ENCODE peak calls at places on chromosome 17, in nine cellular contexts. Y is H9, U is mammary epithelial cell, J is GM23338, S is endothelial cell of umbilical vein, L is cardiac muscle cell, M is mesenchymal stem cell, Q is stomach, X is fibroblast of lung. A is an unnamed sample. For H3K4me1, the result is how much of the 10 kb centered on the place peaks cover.

GRCh38 chr17:6435051-6435450 is at the start of gene AIPL1:
- DNase-seq in Y (peak), U (no peak), J (peak), S (no peak), L (no peak), M (no peak), Q (no peak), X (no peak), A (no peak)

GRCh38 chr17:81015135-81015534 is 19.8 kb upstream of the BAIAP2 start:
- DNase-seq in Y (no peak), U (no peak), J (no peak), S (no peak), L (no peak), M (no peak), Q (no peak), X (no peak), A (no peak)

GRCh38 chr17:29592850-29593545 is at the start of gene ANKRD13B:
- DNase-seq in Y (no peak), U (no peak), J (peak), S (no peak), L (peak), M (no peak), Q (no peak), X (no peak), A (no peak)

GRCh38 chr17:47176438-47176837 is 12.7 kb downstream of the CDC27 start:
- DNase-seq in Y (no peak), U (no peak), J (no peak), S (no peak), L (no peak), M (no peak), Q (no peak), X (no peak), A (no peak)

GRCh38 chr17:68176770-68177169 is 71.1 kb upstream of the AMZ2 start:
- DNase-seq in Y (no peak), U (no peak), J (no peak), S (no peak), L (no peak), M (no peak), Q (no peak), X (no peak), A (no peak)

GRCh38 chr17:61683466-61683865 is 92.4 kb upstream of the NACA2 start:
- DNase-seq in Y (no peak), U (no peak), J (no peak), S (no peak), L (no peak), M (no peak), Q (no peak), X (no peak), A (no peak)

GRCh38 chr17:83189673-83190385 is 110.4 kb downstream of the METRNL start:
- DNase-seq in Y (no peak), U (no peak), J (no peak), S (peak), L (no peak), M (peak), Q (peak), X (peak), A (peak)

GRCh38 chr17:72661093-72661944 is 431.2 kb downstream of the SLC39A11 start:
- DNase-seq in Y (no peak), U (peak), J (no peak), S (no peak), L (no peak), M (no peak), Q (no peak), X (peak), A (peak)

GRCh38 chr17:10605221-10605783 is 51.8 kb downstream of the MYH3 start:
- DNase-seq in Y (no peak), U (no peak), J (peak), S (no peak), L (no peak), M (no peak), Q (no peak), X (no peak), A (no peak)

GRCh38 chr17:80890551-80890930 is 101.1 kb upstream of the CHMP6 start:
- DNase-seq in Y (no peak), U (no peak), J (no peak), S (no peak), L (no peak), M (no peak), Q (no peak), X (no peak), A (peak)

GRCh38 chr17:36862116-36862920 is 75.0 kb upstream of the LHX1 start:
- DNase-seq in Y (no peak), U (no peak), J (no peak), S (no peak), L (no peak), M (no peak), Q (no peak), X (no peak), A (no peak)

GRCh38 chr17:72233981-72234380 is 113.2 kb downstream of the SOX9 start:
- DNase-seq in Y (no peak), U (no peak), J (no peak), S (no peak), L (no peak), M (no peak), Q (no peak), X (no peak), A (no peak)

GRCh38 chr17:83152745-83153611 is 73.6 kb downstream of the METRNL start:
- DNase-seq in Y (peak), U (no peak), J (no peak), S (no peak), L (no peak), M (no peak), Q (no peak), X (no peak), A (no peak)

GRCh38 chr17:69713815-69714214 is 299.3 kb downstream of the MAP2K6 start:
- DNase-seq in Y (no peak), U (no peak), J (no peak), S (no peak), L (no peak), M (no peak), Q (no peak), X (no peak), A (no peak)

GRCh38 chr17:50149425-50150353 is 788 bp downstream of the PPP1R9B start:
- DNase-seq in Y (peak), U (peak), J (peak), S (peak), L (peak), M (peak), Q (peak), X (peak), A (peak)

GRCh38 chr17:41585301-41585700 is 1.4 kb downstream of the KRT14 start:
- DNase-seq in Y (no peak), U (peak), J (no peak), S (no peak), L (peak), M (no peak), Q (no peak), X (no peak), A (no peak)

GRCh38 chr17:41592601-41593305 is 6.1 kb upstream of the KRT14 start:
- DNase-seq in Y (no peak), U (peak), J (peak), S (no peak), L (no peak), M (no peak), Q (no peak), X (no peak), A (no peak)

GRCh38 chr17:41588126-41588810 is 1.6 kb upstream of the KRT14 start:
- DNase-seq in Y (no peak), U (peak), J (no peak), S (no peak), L (no peak), M (no peak), Q (no peak), X (no peak), A (no peak)

GRCh38 chr17:41586863-41587495 is at the start of gene KRT14:
- DNase-seq in Y (no peak), U (peak), J (no peak), S (no peak), L (no peak), M (no peak), Q (no peak), X (peak), A (no peak)

DNA sequence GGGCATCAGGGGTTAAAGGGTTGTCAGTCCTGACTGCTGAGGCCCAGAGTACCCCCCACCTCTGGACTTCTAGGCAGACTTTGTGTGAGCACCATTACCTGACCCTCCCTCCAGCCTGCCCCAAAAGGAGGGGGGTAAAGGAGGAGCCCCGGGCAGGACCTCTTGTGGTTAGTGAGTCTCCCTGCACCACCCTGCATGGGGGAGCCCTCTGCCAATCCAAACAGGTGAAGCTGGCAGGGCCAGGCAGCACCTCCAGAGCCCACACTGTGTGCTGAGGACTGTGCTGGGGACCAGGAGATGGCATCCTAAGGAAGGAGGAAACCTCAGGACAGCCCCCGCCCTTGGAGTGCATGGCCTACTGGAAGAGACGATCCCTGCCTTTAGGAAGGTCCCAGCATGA is 2.6 kb upstream of the KRT14 start:
- DNase-seq in Y (no peak), U (no peak), J (peak), S (no peak), L (no peak), M (no peak), Q (no peak), X (no peak), A (no peak)
- H3K4me1 ChIP-seq in Y (under half), U (under half), J (under half), S (under half), L (under half), M (under half), Q (under half), X (under half), A (under half)

GRCh38 chr17:48912476-48912875 is 4.3 kb downstream of the UBE2Z start:
- DNase-seq in Y (no peak), U (no peak), J (no peak), S (no peak), L (no peak), M (no peak), Q (no peak), X (no peak), A (no peak)
- H3K4me1 ChIP-seq in Y (under half), U (under half), J (under half), S (under half), L (under half), M (under half), Q (half or more), X (under half), A (under half)

GRCh38 chr17:43853546-43853945 is 6.6 kb downstream of the CD300LG start:
- DNase-seq in Y (no peak), U (no peak), J (no peak), S (no peak), L (no peak), M (no peak), Q (no peak), X (no peak), A (no peak)
- H3K4me1 ChIP-seq in Y (under half), U (under half), J (under half), S (under half), L (under half), M (under half), Q (under half), X (under half), A (under half)

DNA sequence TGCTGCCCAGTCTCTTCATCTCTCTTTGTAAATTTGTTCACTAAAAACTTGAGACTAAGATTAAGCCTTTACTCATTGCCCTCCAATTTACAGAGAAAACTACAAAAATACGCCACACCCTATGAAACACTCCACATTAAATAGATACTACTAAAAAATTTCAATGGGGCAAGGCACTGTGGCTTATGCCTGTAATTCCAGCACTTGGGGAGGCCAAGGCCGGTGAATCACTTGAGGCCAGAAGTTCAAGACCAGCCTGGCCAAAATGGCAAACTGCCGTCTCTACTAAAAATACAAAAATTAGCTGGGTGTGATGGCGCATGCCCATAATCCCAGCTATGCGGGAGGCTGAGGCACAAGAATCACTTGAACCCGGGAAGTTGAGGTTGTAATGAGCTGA is 3.8 kb downstream of the UBE2O start:
- DNase-seq in Y (no peak), U (no peak), J (no peak), S (no peak), L (no peak), M (no peak), Q (no peak), X (peak), A (no peak)
- H3K4me1 ChIP-seq in Y (under half), U (half or more), J (half or more), S (under half), L (half or more), M (under half), Q (half or more), X (under half), A (half or more)

GRCh38 chr17:76137026-76137350 is 4.1 kb downstream of the FOXJ1 start:
- DNase-seq in Y (no peak), U (no peak), J (no peak), S (no peak), L (no peak), M (no peak), Q (no peak), X (no peak), A (no peak)

GRCh38 chr17:76135810-76136188 is 5.2 kb downstream of the FOXJ1 start:
- DNase-seq in Y (peak), U (no peak), J (peak), S (no peak), L (no peak), M (no peak), Q (no peak), X (no peak), A (no peak)

GRCh38 chr17:76137351-76138233 is 3.5 kb downstream of the FOXJ1 start:
- DNase-seq in Y (peak), U (no peak), J (peak), S (no peak), L (peak), M (no peak), Q (no peak), X (no peak), A (no peak)

GRCh38 chr17:76134911-76135809 is 5.9 kb downstream of the FOXJ1 start:
- DNase-seq in Y (peak), U (no peak), J (peak), S (no peak), L (no peak), M (no peak), Q (no peak), X (no peak), A (no peak)

DNA sequence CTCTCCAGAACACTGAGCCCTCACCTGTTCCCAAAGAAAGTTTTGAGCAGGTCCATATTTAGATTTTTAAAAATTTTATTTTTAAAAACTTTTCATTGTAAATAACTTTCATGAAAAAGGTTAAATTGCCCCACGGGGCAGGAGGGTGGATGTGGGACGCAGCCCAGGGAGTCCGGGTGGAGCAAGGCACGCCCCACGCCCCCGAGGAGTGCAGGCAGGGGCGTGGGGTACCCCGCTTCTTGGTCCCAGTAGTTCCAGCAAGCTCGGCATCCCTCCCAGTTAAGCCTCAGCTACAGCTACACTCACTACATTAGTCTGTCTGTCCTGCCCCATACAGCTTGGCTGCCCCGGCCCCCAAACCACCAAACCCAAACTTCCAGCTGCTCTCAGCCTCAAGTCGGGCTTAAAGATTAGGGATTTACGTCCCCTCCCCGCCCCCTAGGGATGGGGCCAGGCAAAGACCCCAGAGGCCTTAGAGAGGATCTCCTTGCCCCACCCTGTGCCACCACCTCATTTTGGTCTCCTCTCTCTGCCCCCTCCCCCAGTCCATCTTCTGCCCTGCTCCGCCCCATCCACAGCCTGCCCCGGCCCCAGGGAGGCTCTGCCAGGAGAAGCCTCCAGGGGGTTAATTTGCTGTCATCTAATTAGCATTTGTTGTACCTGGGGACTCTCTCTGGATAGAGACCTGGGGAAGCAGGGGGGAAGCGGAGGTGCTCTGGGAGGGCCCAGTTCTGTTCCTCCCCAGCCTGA is 4.6 kb downstream of the FOXJ1 start:
- DNase-seq in Y (peak), U (no peak), J (peak), S (no peak), L (no peak), M (no peak), Q (no peak), X (no peak), A (no peak)
- H3K4me1 ChIP-seq in Y (under half), U (under half), J (half or more), S (under half), L (under half), M (half or more), Q (under half), X (under half), A (under half)

GRCh38 chr17:46127524-46127923 is 65.7 kb downstream of the KANSL1 start:
- DNase-seq in Y (no peak), U (no peak), J (no peak), S (no peak), L (no peak), M (no peak), Q (no peak), X (no peak), A (no peak)
- H3K4me1 ChIP-seq in Y (under half), U (under half), J (half or more), S (under half), L (half or more), M (under half), Q (half or more), X (under half), A (under half)

GRCh38 chr17:12680993-12681392 is 15.3 kb downstream of the MYOCD start:
- DNase-seq in Y (no peak), U (no peak), J (no peak), S (no peak), L (no peak), M (no peak), Q (no peak), X (no peak), A (no peak)
- H3K4me1 ChIP-seq in Y (under half), U (under half), J (under half), S (under half), L (half or more), M (under half), Q (under half), X (under half), A (under half)

GRCh38 chr17:40326832-40327199 is 17.8 kb downstream of the RARA start:
- DNase-seq in Y (no peak), U (no peak), J (no peak), S (no peak), L (no peak), M (no peak), Q (no peak), X (no peak), A (no peak)
- H3K4me1 ChIP-seq in Y (under half), U (under half), J (under half), S (half or more), L (under half), M (half or more), Q (half or more), X (half or more), A (half or more)